ENCODE peak calls at places on chromosomes 13 and 19, in seven cellular contexts. U is cardiac muscle cell, H is dorsolateral prefrontal cortex, N is Peyer's patch, W is DMS79, S is GM12891, K is iris pigment epithelial cell. Y is an unnamed sample.

GRCh38 chr19:33660426-33661160 is 38.8 kb downstream of the CHST8 start:
- DNase-seq in W (no peak), U (no peak), H (no peak), K (no peak), S (no peak), N (peak), Y (no peak)

GRCh38 chr19:6211632-6212402 is 68.0 kb downstream of the MLLT1 start:
- DNase-seq in U (no peak), S (no peak), H (no peak), N (no peak), K (no peak), W (no peak), Y (no peak)

GRCh38 chr19:2207008-2207407 is 29.1 kb downstream of the PLEKHJ1 start:
- DNase-seq in N (no peak), H (no peak), U (no peak), S (no peak), K (no peak), W (no peak), Y (no peak)

GRCh38 chr19:2816641-2817040 is 3.0 kb upstream of the ZNF554 start:
- DNase-seq in S (no peak), H (no peak), U (no peak), N (no peak), W (no peak), K (no peak), Y (no peak)

GRCh38 chr19:39524495-39524894 is 8.2 kb downstream of the EID2B start:
- DNase-seq in W (no peak), S (no peak), K (no peak), U (no peak), H (no peak), N (peak), Y (no peak)

GRCh38 chr13:45015300-45015699 is 26.0 kb downstream of the GPALPP1 start:
- DNase-seq in S (no peak), U (no peak), W (no peak), H (no peak), N (no peak), K (peak), Y (no peak)

GRCh38 chr19:20038358-20039202 is 725 bp downstream of the ZNF682 start:
- DNase-seq in S (no peak), H (no peak), N (no peak), K (peak), U (no peak), W (no peak), Y (peak)

GRCh38 chr13:27997904-27998522 is 9.5 kb upstream of the URAD start:
- DNase-seq in S (no peak), N (peak), K (peak), H (no peak), U (peak), W (no peak), Y (peak)

GRCh38 chr13:65913173-65913572 is 1317.0 kb downstream of the PCDH9 start:
- DNase-seq in H (no peak), W (no peak), K (peak), S (no peak), N (no peak), U (peak), Y (peak)

GRCh38 chr19:12546903-12547302 is 4.4 kb downstream of the ZNF564 start:
- DNase-seq in K (no peak), N (no peak), S (no peak), W (no peak), H (no peak), U (no peak), Y (no peak)

GRCh38 chr13:45928843-45929242 is 77.3 kb upstream of the SIAH3 start:
- DNase-seq in U (peak), H (no peak), W (no peak), S (no peak), N (no peak), K (peak), Y (no peak)

GRCh38 chr19:49489601-49490167 is 2.3 kb downstream of the RPL13A start:
- DNase-seq in S (no peak), N (peak), U (no peak), H (no peak), W (no peak), K (no peak), Y (peak)

GRCh38 chr19:11151181-11151580 is 4.4 kb downstream of the SPC24 start:
- DNase-seq in K (peak), W (no peak), U (no peak), S (no peak), H (no peak), N (no peak), Y (no peak)

GRCh38 chr19:6794817-6795431 is 22.4 kb downstream of the VAV1 start:
- DNase-seq in U (no peak), K (no peak), N (no peak), H (no peak), S (no peak), W (no peak), Y (no peak)